ENCODE peak calls at places on chromosomes 4 and X, in seven cellular contexts. T is tibial artery, J is fibroblast of lung, O is psoas muscle, K is transverse colon, P is adrenal gland, A is GM23248. B is an unnamed sample. For H3K27me3, the result is how much of the 10 kb centered on the place peaks cover.

GRCh38 chrX:34528081-34528480 is 129.0 kb downstream of the TMEM47 start:
- DNase-seq in P (no peak), J (no peak), T (no peak), K (no peak), A (no peak), O (no peak), B (no peak)

GRCh38 chrX:154840856-154841255 is 6.4 kb upstream of the SMIM9 start:
- DNase-seq in J (peak), T (no peak), O (no peak), A (peak), P (no peak), K (no peak), B (no peak)

GRCh38 chr4:42464550-42465124 is 67.3 kb downstream of the SHISA3 start:
- DNase-seq in T (no peak), P (no peak), A (no peak), K (no peak), J (no peak), O (no peak), B (no peak)

GRCh38 chr4:51960486-51960885 is 59.7 kb downstream of the LRRC66 start:
- DNase-seq in T (no peak), K (peak), A (no peak), P (no peak), J (no peak), O (no peak), B (no peak)

GRCh38 chrX:129755779-129756650 is 17.2 kb downstream of the XPNPEP2 start:
- DNase-seq in O (peak), K (no peak), P (no peak), J (no peak), T (no peak), A (no peak), B (no peak)

GRCh38 chr4:174663254-174663653 is 141.0 kb upstream of the HPGD start:
- DNase-seq in A (peak), K (no peak), P (no peak), T (no peak), O (no peak), J (peak), B (no peak)

GRCh38 chr4:159035570-159035969 is 67.3 kb upstream of the RAPGEF2 start:
- DNase-seq in K (no peak), P (no peak), T (no peak), A (no peak), O (no peak), J (no peak), B (no peak)

GRCh38 chr4:133839326-133839725 is 362.3 kb downstream of the PABPC4L start:
- DNase-seq in A (peak), J (peak), P (no peak), O (no peak), K (no peak), T (no peak), B (no peak)

GRCh38 chr4:186770446-186771175 is 47.0 kb upstream of the FAT1 start:
- DNase-seq in A (peak), J (peak), O (no peak), P (no peak), K (no peak), T (no peak), B (no peak)

GRCh38 chrX:46117234-46117633 is 428.0 kb downstream of the ZNF674 start:
- DNase-seq in O (no peak), J (no peak), P (no peak), A (no peak), T (no peak), K (no peak), B (no peak)

GRCh38 chr4:14383652-14384051 is 618.6 kb upstream of the CPEB2 start:
- DNase-seq in A (no peak), J (no peak), K (no peak), P (no peak), O (no peak), T (no peak), B (no peak)

GRCh38 chr4:1973218-1973617 is 35.6 kb downstream of the NELFA start:
- DNase-seq in A (no peak), T (no peak), P (no peak), O (peak), K (no peak), J (no peak), B (no peak)

GRCh38 chr4:123922847-123923246 is 526.3 kb downstream of the SPRY1 start:
- DNase-seq in K (no peak), A (peak), T (no peak), P (no peak), J (no peak), O (no peak), B (no peak)

GRCh38 chrX:65127804-65128203 is 151.6 kb upstream of the ZC4H2 start:
- DNase-seq in J (no peak), K (no peak), T (no peak), P (no peak), O (no peak), A (peak), B (no peak)

GRCh38 chr4:36310793-36311192 is 29.4 kb downstream of the DTHD1 start:
- DNase-seq in O (no peak), P (peak), K (peak), J (no peak), T (peak), A (no peak), B (no peak)

GRCh38 chr4:98639523-98639922 is 18.9 kb downstream of the TSPAN5 start:
- DNase-seq in P (no peak), K (no peak), J (no peak), A (peak), O (no peak), T (no peak), B (peak)

GRCh38 chr4:157713342-157713741 is 459.5 kb downstream of the GASK1B start:
- DNase-seq in A (no peak), P (no peak), T (no peak), J (no peak), O (no peak), K (no peak), B (no peak)

GRCh38 chr4:7377223-7377865 is 57.4 kb downstream of the PSAPL1 start:
- DNase-seq in P (no peak), T (no peak), K (no peak), O (no peak), J (no peak), A (no peak), B (no peak)

GRCh38 chrX:140123446-140123845 is 158.1 kb upstream of the CXorf66 start:
- DNase-seq in T (no peak), A (peak), O (no peak), J (no peak), P (peak), K (no peak), B (no peak)

GRCh38 chr4:93359609-93360008 is 468.9 kb upstream of the ATOH1 start:
- DNase-seq in P (no peak), A (no peak), J (no peak), O (no peak), K (no peak), T (no peak), B (no peak)

GRCh38 chr4:132240094-132240493 is 909.0 kb upstream of the PCDH10 start:
- DNase-seq in T (no peak), A (no peak), J (no peak), K (no peak), O (no peak), P (no peak), B (no peak)

GRCh38 chr4:17939061-17939460 is 82.5 kb downstream of the LCORL start:
- DNase-seq in T (no peak), A (peak), K (no peak), O (no peak), P (no peak), J (no peak), B (no peak)

GRCh38 chr4:48369771-48370170 is 28.4 kb downstream of the SLAIN2 start:
- DNase-seq in A (no peak), J (no peak), K (no peak), P (no peak), O (no peak), T (no peak), B (no peak)

GRCh38 chr4:154928640-154929257 is 147.7 kb downstream of the RBM46 start:
- DNase-seq in P (no peak), J (peak), K (no peak), T (no peak), O (no peak), A (peak), B (no peak)

GRCh38 chrX:51496501-51497291 is at the start of gene NUDT11:
- DNase-seq in P (peak), K (peak), A (peak), O (peak), T (peak), J (peak), B (peak)

GRCh38 chr4:106058919-106059318 is 163.6 kb downstream of the NPNT start:
- DNase-seq in K (no peak), O (no peak), P (no peak), J (no peak), A (peak), T (no peak), B (no peak)

GRCh38 chr4:35506161-35506560 is 738.2 kb downstream of the ARAP2 start:
- DNase-seq in T (no peak), K (no peak), O (no peak), A (no peak), J (no peak), P (no peak), B (no peak)

GRCh38 chrX:16797358-16797757 is 11.1 kb downstream of the TXLNG start:
- DNase-seq in K (no peak), T (peak), J (peak), O (no peak), A (peak), P (no peak), B (no peak)

GRCh38 chrX:78063687-78064086 is 40.4 kb upstream of the PGK1 start:
- DNase-seq in O (no peak), J (no peak), P (no peak), T (no peak), A (no peak), K (no peak), B (no peak)

GRCh38 chrX:120429776-120430535 is 39.1 kb downstream of the LAMP2 start:
- DNase-seq in O (no peak), J (no peak), T (no peak), P (no peak), A (no peak), K (no peak), B (peak)

GRCh38 chr4:121789470-121789869 is 11.7 kb upstream of the EXOSC9 start:
- DNase-seq in A (peak), O (no peak), K (no peak), J (no peak), T (no peak), P (no peak), B (no peak)

GRCh38 chr4:153634737-153635353 is 49.2 kb upstream of the TLR2 start:
- DNase-seq in P (no peak), J (peak), A (peak), O (no peak), T (no peak), K (no peak), B (no peak)

GRCh38 chrX:40544343-40545250 is 36.2 kb upstream of the ATP6AP2 start:
- DNase-seq in J (peak), T (no peak), P (no peak), O (no peak), K (no peak), A (peak), B (no peak)

GRCh38 chr4:5711479-5712184 is 631 bp downstream of the EVC start:
- DNase-seq in A (peak), T (no peak), J (peak), P (peak), K (no peak), O (peak), B (peak)
- H3K4me3 ChIP-seq in A (peak), T (peak), J (peak), P (peak), K (peak), O (peak), B (peak)

GRCh38 chrX:153460826-153461225 is 9.6 kb downstream of the HAUS7 start:
- DNase-seq in O (peak), A (peak), K (peak), P (peak), J (peak), T (no peak), B (peak)
- H3K27me3 ChIP-seq in O (under half), A (under half), K (under half), P (under half), J (under half), T (under half), B (under half)

DNA sequence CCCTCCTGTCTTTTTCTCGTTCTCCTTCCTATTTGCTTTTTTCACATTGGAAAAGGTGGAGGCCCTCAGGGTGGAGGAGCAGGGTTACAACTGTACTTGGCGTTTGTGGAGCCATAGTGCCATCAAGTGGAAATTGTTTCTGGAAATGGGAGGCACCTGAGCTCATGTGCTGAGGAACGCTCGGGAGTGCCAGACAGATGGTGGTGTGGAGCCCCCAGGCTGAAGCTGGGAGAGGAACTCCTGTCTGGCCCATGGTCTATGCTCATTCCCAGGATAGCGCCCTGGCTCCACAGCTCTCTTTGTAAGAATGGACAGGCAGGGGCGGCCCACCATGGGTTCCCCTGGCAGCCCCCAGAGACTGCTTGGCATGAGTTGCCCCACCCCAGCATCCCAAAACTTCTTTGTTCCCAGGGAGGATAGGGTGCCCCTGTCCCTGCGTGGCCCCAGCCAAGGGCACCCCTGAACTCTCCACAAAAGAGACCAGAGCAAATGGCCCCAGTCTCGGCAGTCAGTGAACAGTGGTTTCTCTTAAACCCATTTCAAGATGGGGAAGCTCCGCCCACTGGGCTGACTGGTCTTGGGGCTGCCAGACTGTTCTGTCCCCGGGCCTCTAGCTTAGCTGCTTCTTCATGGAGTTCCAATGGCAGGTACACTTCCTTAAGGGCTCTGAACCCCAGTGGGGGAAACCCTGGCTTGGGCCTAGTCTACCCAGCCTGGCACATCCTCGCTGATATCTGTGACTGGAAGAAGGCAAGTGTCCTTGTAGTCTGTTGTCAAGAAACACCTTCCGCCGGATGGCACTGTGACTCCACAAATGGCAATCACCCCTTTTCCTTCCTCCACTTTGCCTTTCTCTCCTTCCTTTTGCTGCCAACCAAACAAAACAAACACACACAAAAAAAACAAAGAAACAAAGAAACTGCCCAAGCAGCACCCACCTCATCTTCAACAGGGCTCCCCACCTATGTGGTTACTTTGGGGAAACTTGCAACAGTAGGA is 70.1 kb downstream of the NBDY start:
- DNase-seq in K (peak), O (peak), P (no peak), J (no peak), A (no peak), T (no peak), B (no peak)
- H3K4me3 ChIP-seq in K (no peak), O (peak), P (no peak), J (no peak), A (no peak), T (no peak), B (no peak)

GRCh38 chr4:8597791-8598190 is 5.2 kb downstream of the CPZ start:
- DNase-seq in O (no peak), K (no peak), A (no peak), J (no peak), P (no peak), T (no peak), B (no peak)

GRCh38 chr4:8595237-8596087 is 2.9 kb downstream of the CPZ start:
- DNase-seq in T (no peak), A (no peak), P (no peak), J (no peak), O (no peak), K (peak), B (no peak)

GRCh38 chr4:8597319-8597718 is 4.8 kb downstream of the CPZ start:
- DNase-seq in A (no peak), O (no peak), P (no peak), K (no peak), J (no peak), T (no peak), B (no peak)

GRCh38 chr4:8598391-8599090 is 6.0 kb downstream of the CPZ start:
- DNase-seq in T (no peak), K (no peak), J (no peak), A (no peak), P (no peak), O (no peak), B (no peak)

GRCh38 chr4:8596891-8597290 is 4.3 kb downstream of the CPZ start:
- DNase-seq in K (no peak), J (no peak), P (no peak), O (no peak), T (no peak), A (no peak), B (no peak)
- H3K27me3 ChIP-seq in K (under half), J (under half), P (under half), O (under half), T (under half), A (under half), B (under half)